ENCODE peak calls at places on chromosomes 3 and 15, in four cellular contexts. One of them, this sample, is unnamed.

GRCh38 chr3:113602256-113602655 is 69.9 kb downstream of the SIDT1 start:
- DNase-seq in breast epithelium: no peak
- DNase-seq in IMR-90: no peak
- DNase-seq in body of pancreas: no peak
- DNase-seq in this sample: no peak

GRCh38 chr3:48898383-48899234 is at the start of gene SLC25A20:
- DNase-seq in breast epithelium: peak
- DNase-seq in IMR-90: peak
- DNase-seq in body of pancreas: peak
- DNase-seq in this sample: peak

GRCh38 chr15:48447657-48448056 is 116.4 kb downstream of the DUT start:
- DNase-seq in breast epithelium: no peak
- DNase-seq in IMR-90: peak
- DNase-seq in body of pancreas: no peak
- DNase-seq in this sample: peak

GRCh38 chr3:12175844-12176453 is 17.2 kb upstream of the TIMP4 start:
- DNase-seq in breast epithelium: no peak
- DNase-seq in IMR-90: peak
- DNase-seq in body of pancreas: peak
- DNase-seq in this sample: peak

GRCh38 chr3:13140596-13140995 is 67.4 kb upstream of the IQSEC1 start:
- DNase-seq in breast epithelium: peak
- DNase-seq in IMR-90: no peak
- DNase-seq in body of pancreas: no peak
- DNase-seq in this sample: no peak

GRCh38 chr3:122936335-122936734 is 91.2 kb downstream of the SEMA5B start:
- DNase-seq in breast epithelium: no peak
- DNase-seq in IMR-90: no peak
- DNase-seq in body of pancreas: no peak
- DNase-seq in this sample: no peak

GRCh38 chr15:72591361-72591760 is 63.1 kb upstream of the GOLGA6B start:
- DNase-seq in breast epithelium: no peak
- DNase-seq in IMR-90: peak
- DNase-seq in body of pancreas: no peak
- DNase-seq in this sample: no peak

GRCh38 chr15:98676586-98677270 is 28.4 kb downstream of the IGF1R start:
- DNase-seq in breast epithelium: no peak
- DNase-seq in IMR-90: no peak
- DNase-seq in body of pancreas: no peak
- DNase-seq in this sample: no peak

GRCh38 chr3:23830869-23831484 is 25.2 kb downstream of the UBE2E1 start:
- DNase-seq in breast epithelium: no peak
- DNase-seq in IMR-90: no peak
- DNase-seq in body of pancreas: no peak
- DNase-seq in this sample: no peak

GRCh38 chr3:79351693-79352092 is 416.1 kb downstream of the ROBO1 start:
- DNase-seq in breast epithelium: no peak
- DNase-seq in IMR-90: no peak
- DNase-seq in body of pancreas: no peak
- DNase-seq in this sample: no peak

GRCh38 chr15:74785716-74786032 is 3.8 kb downstream of the CSK start:
- DNase-seq in breast epithelium: no peak
- DNase-seq in IMR-90: no peak
- DNase-seq in body of pancreas: no peak
- DNase-seq in this sample: no peak

GRCh38 chr3:186044973-186045372 is 63.9 kb downstream of the ETV5 start:
- DNase-seq in breast epithelium: no peak
- DNase-seq in IMR-90: peak
- DNase-seq in body of pancreas: peak
- DNase-seq in this sample: no peak

GRCh38 chr3:53149006-53149690 is 11.9 kb upstream of the PRKCD start:
- DNase-seq in breast epithelium: no peak
- DNase-seq in IMR-90: no peak
- DNase-seq in body of pancreas: no peak
- DNase-seq in this sample: no peak

GRCh38 chr3:53151465-53151864 is 9.5 kb upstream of the PRKCD start:
- DNase-seq in breast epithelium: no peak
- DNase-seq in IMR-90: no peak
- DNase-seq in body of pancreas: no peak
- DNase-seq in this sample: no peak

GRCh38 chr3:53151870-53152269 is 9.1 kb upstream of the PRKCD start:
- DNase-seq in breast epithelium: no peak
- DNase-seq in IMR-90: no peak
- DNase-seq in body of pancreas: no peak
- DNase-seq in this sample: no peak

GRCh38 chr3:53149699-53150098 is 11.3 kb upstream of the PRKCD start:
- DNase-seq in breast epithelium: no peak
- DNase-seq in IMR-90: no peak
- DNase-seq in body of pancreas: no peak
- DNase-seq in this sample: no peak

GRCh38 chr3:53150247-53151085 is 10.5 kb upstream of the PRKCD start:
- DNase-seq in breast epithelium: no peak
- DNase-seq in IMR-90: peak
- DNase-seq in body of pancreas: peak
- DNase-seq in this sample: no peak
- TF ChIP-seq POLR2A in breast epithelium: no peak
- TF ChIP-seq POLR2A in IMR-90: no peak
- TF ChIP-seq POLR2A in body of pancreas: no peak
- TF ChIP-seq POLR2A in this sample: no peak

DNA sequence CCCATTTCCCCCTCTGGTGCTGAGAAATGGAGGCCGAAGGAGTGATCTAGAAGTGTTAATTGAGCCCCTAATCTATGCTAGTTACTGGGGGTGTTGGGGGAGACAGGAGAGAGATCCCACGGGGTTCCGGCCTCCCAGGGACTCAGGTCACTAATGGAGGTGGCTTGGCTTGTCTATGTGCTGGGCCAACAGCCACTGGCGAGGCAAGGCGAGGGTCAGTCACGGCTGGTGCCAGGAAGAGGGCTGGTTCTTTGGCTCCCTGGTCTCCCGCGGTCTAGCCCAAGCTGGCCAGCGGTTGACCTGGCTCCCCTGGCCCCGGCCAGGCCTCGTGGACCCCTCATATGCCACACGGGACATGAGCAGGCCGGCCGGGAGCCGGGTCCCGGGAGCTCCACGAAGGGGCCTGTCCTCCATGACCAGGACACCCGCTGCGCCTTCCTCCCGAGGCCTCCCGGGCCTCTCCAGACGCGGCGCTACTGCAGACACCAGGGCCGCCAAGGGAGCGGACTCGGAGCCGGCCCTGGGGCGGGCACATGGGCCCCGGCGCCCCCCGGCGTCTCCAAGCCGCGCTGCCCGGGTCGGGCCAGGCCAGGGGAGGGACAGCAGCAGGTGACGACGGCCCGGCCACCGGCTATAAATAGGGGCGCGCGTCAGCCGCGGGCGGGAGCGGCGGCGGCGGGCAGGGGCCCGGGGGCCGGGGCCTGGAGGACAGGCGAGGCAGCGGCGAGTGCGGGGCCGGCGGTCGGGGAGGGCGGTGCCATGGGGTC is at the start of gene ALPK3:
- DNase-seq in breast epithelium: no peak
- DNase-seq in IMR-90: no peak
- DNase-seq in body of pancreas: peak
- DNase-seq in this sample: no peak
- TF ChIP-seq POLR2A in breast epithelium: no peak
- TF ChIP-seq POLR2A in IMR-90: no peak
- TF ChIP-seq POLR2A in body of pancreas: peak
- TF ChIP-seq POLR2A in this sample: no peak

GRCh38 chr3:94936023-94936580 is 873.2 kb downstream of the NSUN3 start:
- DNase-seq in breast epithelium: no peak
- DNase-seq in IMR-90: no peak
- DNase-seq in body of pancreas: no peak
- DNase-seq in this sample: no peak

GRCh38 chr3:94937980-94938379 is 875.1 kb downstream of the NSUN3 start:
- DNase-seq in breast epithelium: no peak
- DNase-seq in IMR-90: no peak
- DNase-seq in body of pancreas: no peak
- DNase-seq in this sample: no peak
- TF ChIP-seq POLR2A in breast epithelium: no peak
- TF ChIP-seq POLR2A in IMR-90: no peak
- TF ChIP-seq POLR2A in body of pancreas: no peak
- TF ChIP-seq POLR2A in this sample: no peak

GRCh38 chr15:89662893-89663673 is 7.8 kb upstream of the KIF7 start:
- DNase-seq in breast epithelium: no peak
- DNase-seq in IMR-90: peak
- DNase-seq in body of pancreas: peak
- DNase-seq in this sample: no peak
- TF ChIP-seq POLR2A in breast epithelium: no peak
- TF ChIP-seq POLR2A in IMR-90: peak
- TF ChIP-seq POLR2A in body of pancreas: no peak
- TF ChIP-seq POLR2A in this sample: no peak

DNA sequence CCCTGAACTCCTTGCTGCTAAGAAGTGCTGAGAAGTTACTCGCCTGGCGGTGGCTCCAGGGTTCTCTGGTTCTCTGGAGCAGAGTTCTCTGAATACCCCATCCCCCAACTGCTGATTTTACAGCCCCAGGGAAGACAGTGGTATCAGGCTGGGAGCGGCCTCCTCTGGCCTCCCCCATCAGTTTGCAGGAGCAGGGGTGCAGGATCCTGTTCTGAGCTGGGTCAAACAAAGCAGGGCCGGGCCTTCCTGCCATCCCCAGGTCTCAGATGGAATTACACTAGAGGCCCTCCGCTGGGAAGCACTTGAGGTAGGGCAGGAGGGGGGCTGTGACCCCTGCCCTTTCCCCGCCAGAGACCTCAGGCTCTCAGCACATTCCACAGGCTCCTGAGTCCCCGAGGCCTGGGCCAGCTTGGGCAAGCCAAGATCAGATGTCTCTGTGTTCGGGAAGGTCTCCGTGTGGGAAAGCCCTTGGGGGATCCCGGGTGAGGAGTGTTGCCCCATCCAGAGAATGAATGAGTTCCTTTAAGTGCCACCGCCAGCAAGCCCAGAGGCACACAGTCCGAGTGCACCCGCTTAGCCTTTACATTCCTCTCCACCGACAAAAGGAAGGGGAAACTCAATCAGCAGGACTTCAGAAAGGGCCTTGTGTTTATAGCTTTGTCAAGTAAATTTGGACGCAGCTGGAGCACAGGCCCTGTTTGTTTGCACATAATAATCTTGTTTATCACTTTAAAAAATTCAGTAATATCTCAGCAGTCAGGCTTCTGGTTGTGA is 150.0 kb downstream of the LRRK1 start:
- DNase-seq in breast epithelium: no peak
- DNase-seq in IMR-90: peak
- DNase-seq in body of pancreas: no peak
- DNase-seq in this sample: no peak
- TF ChIP-seq POLR2A in breast epithelium: no peak
- TF ChIP-seq POLR2A in IMR-90: no peak
- TF ChIP-seq POLR2A in body of pancreas: no peak
- TF ChIP-seq POLR2A in this sample: no peak

DNA sequence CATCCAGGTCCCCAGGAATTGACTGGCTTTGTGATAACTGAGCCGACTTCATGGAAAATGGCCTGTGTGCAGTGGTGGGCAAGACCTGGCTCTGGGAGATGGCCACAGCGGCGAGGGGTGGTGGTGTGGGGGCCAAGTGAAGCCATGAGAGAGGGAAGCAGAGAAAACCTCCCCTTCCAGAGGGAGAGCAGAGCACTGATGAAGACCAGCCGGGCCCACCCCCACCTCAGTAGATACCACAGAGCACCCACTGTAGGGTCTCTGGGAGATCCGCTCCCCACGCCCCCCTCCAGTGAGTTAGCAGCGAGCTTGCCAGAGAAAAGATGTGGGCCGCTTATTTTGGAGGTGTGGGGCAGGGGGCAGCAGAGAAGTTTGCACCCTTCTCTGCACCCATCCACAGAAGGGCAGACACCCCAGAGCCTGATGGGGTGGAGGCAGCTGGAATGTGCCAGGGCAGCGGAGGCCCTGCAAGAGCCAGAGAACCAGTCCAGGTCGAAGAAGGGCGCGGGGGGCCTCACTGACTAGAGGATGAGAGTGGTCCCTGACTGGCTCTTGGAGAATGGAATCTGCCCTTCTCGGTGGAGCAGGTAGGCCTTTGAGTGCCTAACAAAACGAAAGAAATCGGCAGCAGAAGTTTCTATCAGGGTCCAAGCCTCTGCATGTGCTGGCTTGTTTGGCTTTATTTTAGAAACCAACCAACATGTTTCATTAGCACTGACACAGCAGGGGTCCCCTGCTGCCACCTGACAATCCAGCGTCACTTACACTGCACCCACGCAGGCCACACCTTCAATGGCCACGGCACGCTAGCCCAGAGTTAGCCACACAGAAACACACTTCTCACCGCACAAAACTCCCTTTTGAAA is 28.3 kb downstream of the MELTF start:
- DNase-seq in breast epithelium: no peak
- DNase-seq in IMR-90: no peak
- DNase-seq in body of pancreas: no peak
- DNase-seq in this sample: no peak
- TF ChIP-seq POLR2A in breast epithelium: no peak
- TF ChIP-seq POLR2A in IMR-90: no peak
- TF ChIP-seq POLR2A in body of pancreas: no peak
- TF ChIP-seq POLR2A in this sample: no peak

GRCh38 chr3:10173926-10174435 is 9.3 kb downstream of the IRAK2 start:
- DNase-seq in breast epithelium: no peak
- DNase-seq in IMR-90: peak
- DNase-seq in body of pancreas: peak
- DNase-seq in this sample: no peak
- TF ChIP-seq POLR2A in breast epithelium: no peak
- TF ChIP-seq POLR2A in IMR-90: peak
- TF ChIP-seq POLR2A in body of pancreas: no peak
- TF ChIP-seq POLR2A in this sample: no peak